ENCODE peak calls at places on chromosomes 5 and 9, in six cellular contexts. A, O, B, N, Z and D are unnamed samples.

GRCh38 chr9:37511006-37511714 is 25.4 kb downstream of the POLR1E start:
- DNase-seq in A (no peak), O (no peak), B (no peak), N (no peak), Z (peak; percentile 83), D (no peak)

GRCh38 chr9:71349218-71349617 is 227.8 kb upstream of the TRPM3 start:
- DNase-seq in A (no peak), O (no peak), B (peak; percentile 80), N (peak; percentile 8), Z (no peak), D (no peak)

GRCh38 chr9:109447329-109448076 is 50.6 kb downstream of the PTPN3 start:
- DNase-seq in A (peak; percentile 75), O (peak; percentile 48), B (no peak), N (no peak), Z (no peak), D (no peak)

GRCh38 chr9:70410368-70410767 is 4.1 kb downstream of the KLF9 start:
- DNase-seq in A (peak; percentile 46), O (no peak), B (peak; percentile 33), N (peak; percentile 68), Z (no peak), D (peak; percentile 20)

GRCh38 chr5:115947260-115947659 is 15.0 kb upstream of the LVRN start:
- DNase-seq in A (no peak), O (peak; percentile 17), B (peak; percentile 64), N (peak; percentile 86), Z (no peak), D (no peak)

GRCh38 chr9:110638381-110638954 is 30.1 kb upstream of the MUSK start:
- DNase-seq in A (no peak), O (peak; percentile 49), B (no peak), N (peak; percentile 59), Z (peak; percentile 59), D (peak; percentile 39)

GRCh38 chr9:137494104-137494544 is 35.0 kb upstream of the NSMF start:
- DNase-seq in A (peak; percentile 73), O (no peak), B (no peak), N (no peak), Z (no peak), D (no peak)

GRCh38 chr9:110975969-110976368 is 62.3 kb downstream of the LPAR1 start:
- DNase-seq in A (no peak), O (peak; percentile 20), B (no peak), N (peak; percentile 60), Z (no peak), D (no peak)

GRCh38 chr9:72893437-72893836 is 59.4 kb downstream of the ALDH1A1 start:
- DNase-seq in A (no peak), O (no peak), B (no peak), N (no peak), Z (no peak), D (no peak)

GRCh38 chr5:139676951-139677367 is 28.8 kb downstream of the CXXC5 start:
- DNase-seq in A (no peak), O (no peak), B (no peak), N (no peak), Z (no peak), D (no peak)

GRCh38 chr9:83583151-83584014 is 39.6 kb upstream of the IDNK start:
- DNase-seq in A (peak; percentile 45), O (peak; percentile 59), B (no peak), N (peak; percentile 21), Z (peak; percentile 83), D (peak; percentile 70)

GRCh38 chr5:155773680-155774079 is 553.3 kb upstream of the SGCD start:
- DNase-seq in A (no peak), O (no peak), B (no peak), N (no peak), Z (no peak), D (no peak)

GRCh38 chr9:3491450-3491849 is 34.4 kb downstream of the RFX3 start:
- DNase-seq in A (no peak), O (no peak), B (no peak), N (no peak), Z (no peak), D (no peak)

GRCh38 chr9:84856181-84856632 is 186.7 kb downstream of the NTRK2 start:
- DNase-seq in A (no peak), O (no peak), B (no peak), N (no peak), Z (no peak), D (no peak)

GRCh38 chr9:98558575-98558974 is 150.2 kb downstream of the GABBR2 start:
- DNase-seq in A (no peak), O (peak; percentile 26), B (no peak), N (no peak), Z (no peak), D (no peak)

GRCh38 chr9:4760122-4760521 is 19.1 kb upstream of the AK3 start:
- DNase-seq in A (peak; percentile 32), O (no peak), B (no peak), N (no peak), Z (no peak), D (no peak)

GRCh38 chr5:88671808-88672499 is 211.0 kb downstream of the MEF2C start:
- DNase-seq in A (no peak), O (no peak), B (no peak), N (no peak), Z (no peak), D (no peak)

GRCh38 chr9:90632680-90633207 is 9.9 kb downstream of the DIRAS2 start:
- DNase-seq in A (no peak), O (no peak), B (no peak), N (no peak), Z (no peak), D (no peak)

GRCh38 chr9:133856798-133857197 is 118.6 kb upstream of the SARDH start:
- DNase-seq in A (no peak), O (no peak), B (no peak), N (no peak), Z (no peak), D (no peak)